ENCODE peak calls at places on chromosomes 5 and 9, in ten cellular contexts. C, X, H, K, I, A, J, W, G and N are unnamed samples. For H3K4me1, the result is how much of the 10 kb centered on the place peaks cover.

GRCh38 chr5:27854243-27854852 is 816.0 kb upstream of the CDH9 start:
- DNase-seq in C (no peak), X (no peak), H (no peak), K (no peak), I (no peak), A (no peak), J (no peak), W (no peak), G (no peak), N (no peak)

GRCh38 chr9:95167998-95168397 is 149.5 kb downstream of the FANCC start:
- DNase-seq in C (peak), X (no peak), H (peak), K (peak), I (peak), A (peak), J (no peak), W (peak), G (peak), N (peak)

GRCh38 chr5:137741718-137742117 is 5.8 kb upstream of the KLHL3 start:
- DNase-seq in C (no peak), X (no peak), H (no peak), K (no peak), I (no peak), A (no peak), J (no peak), W (no peak), G (no peak), N (no peak)

GRCh38 chr5:177494356-177495195 is 2.8 kb downstream of the PDLIM7 start:
- DNase-seq in C (peak), X (peak), H (peak), K (no peak), I (peak), A (peak), J (peak), W (no peak), G (peak), N (peak)

GRCh38 chr9:132669636-132670358 is at the start of gene DDX31:
- DNase-seq in C (peak), X (peak), H (peak), K (peak), I (peak), A (peak), J (peak), W (peak), G (peak), N (peak)

GRCh38 chr9:107176701-107177100 is 106.4 kb upstream of the RAD23B start:
- DNase-seq in C (no peak), X (no peak), H (peak), K (no peak), I (peak), A (no peak), J (no peak), W (no peak), G (no peak), N (peak)

GRCh38 chr5:57937025-57937424 is 454.4 kb upstream of the ACTBL2 start:
- DNase-seq in C (no peak), X (no peak), H (peak), K (no peak), I (no peak), A (no peak), J (no peak), W (no peak), G (no peak), N (no peak)

GRCh38 chr5:174159327-174160247 is 114.1 kb downstream of the NSG2 start:
- DNase-seq in C (no peak), X (no peak), H (peak), K (no peak), I (peak), A (peak), J (no peak), W (no peak), G (peak), N (no peak)

GRCh38 chr5:65961644-65962043 is 35.3 kb downstream of the ERBIN start:
- DNase-seq in C (no peak), X (no peak), H (peak), K (no peak), I (peak), A (no peak), J (no peak), W (no peak), G (no peak), N (no peak)

GRCh38 chr9:95087659-95088242 is 229.8 kb downstream of the FANCC start:
- DNase-seq in C (no peak), X (peak), H (peak), K (no peak), I (no peak), A (no peak), J (no peak), W (peak), G (no peak), N (no peak)

DNA sequence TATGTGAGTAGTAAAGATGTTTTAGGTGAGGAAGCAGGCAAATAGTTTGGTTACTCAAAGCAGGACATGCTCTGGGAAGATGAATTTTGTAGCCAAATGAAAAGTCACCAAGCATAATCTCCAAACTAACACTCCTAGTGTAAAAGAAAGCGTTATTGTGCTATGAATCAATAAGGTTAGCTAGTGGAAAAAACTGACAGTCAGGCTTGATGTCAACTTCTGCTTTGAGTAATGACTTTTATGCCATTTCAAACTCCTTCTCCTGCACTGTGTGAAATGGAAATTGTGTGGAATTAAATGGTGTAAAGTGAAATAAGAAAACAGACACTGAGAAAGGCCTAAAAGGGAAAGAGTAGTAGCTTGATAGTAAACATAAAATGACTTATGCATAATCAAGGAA is 637.2 kb upstream of the DMAC1 start:
- DNase-seq in C (no peak), X (no peak), H (no peak), K (no peak), I (no peak), A (no peak), J (no peak), W (no peak), G (no peak), N (no peak)
- H3K4me1 ChIP-seq in C (under half), X (under half), H (under half), K (under half), I (under half), A (under half), J (under half), W (under half), G (under half), N (under half)

GRCh38 chr9:136085815-136086212 is 9.3 kb downstream of the NACC2 start:
- DNase-seq in C (no peak), X (peak), H (no peak), K (no peak), I (no peak), A (no peak), J (peak), W (no peak), G (no peak), N (no peak)
- H3K4me1 ChIP-seq in C (under half), X (under half), H (under half), K (under half), I (under half), A (under half), J (half or more), W (under half), G (under half), N (under half)

GRCh38 chr9:121299125-121299466 is 31.1 kb downstream of the GSN start:
- DNase-seq in C (peak), X (no peak), H (no peak), K (no peak), I (peak), A (no peak), J (peak), W (no peak), G (no peak), N (peak)

GRCh38 chr9:121298016-121298538 is 30.1 kb downstream of the GSN start:
- DNase-seq in C (no peak), X (no peak), H (no peak), K (no peak), I (no peak), A (no peak), J (no peak), W (no peak), G (no peak), N (no peak)

GRCh38 chr9:121296213-121297127 is 28.5 kb downstream of the GSN start:
- DNase-seq in C (no peak), X (no peak), H (no peak), K (no peak), I (no peak), A (no peak), J (no peak), W (no peak), G (no peak), N (no peak)

GRCh38 chr9:121298689-121299112 is 30.7 kb downstream of the GSN start:
- DNase-seq in C (peak), X (no peak), H (no peak), K (no peak), I (peak), A (no peak), J (no peak), W (no peak), G (no peak), N (no peak)

GRCh38 chr9:121297414-121297813 is 29.5 kb downstream of the GSN start:
- DNase-seq in C (no peak), X (no peak), H (no peak), K (no peak), I (no peak), A (no peak), J (no peak), W (no peak), G (no peak), N (no peak)
- H3K4me1 ChIP-seq in C (under half), X (under half), H (half or more), K (under half), I (under half), A (under half), J (half or more), W (under half), G (under half), N (under half)

GRCh38 chr5:99032234-99033013 is 103.6 kb upstream of the CHD1 start:
- DNase-seq in C (peak), X (peak), H (peak), K (no peak), I (peak), A (peak), J (no peak), W (peak), G (peak), N (peak)

GRCh38 chr5:99025298-99026045 is 96.7 kb upstream of the CHD1 start:
- DNase-seq in C (no peak), X (no peak), H (no peak), K (no peak), I (no peak), A (no peak), J (no peak), W (peak), G (no peak), N (peak)

GRCh38 chr5:99030871-99031440 is 102.1 kb upstream of the CHD1 start:
- DNase-seq in C (no peak), X (no peak), H (no peak), K (no peak), I (no peak), A (no peak), J (no peak), W (no peak), G (no peak), N (no peak)

GRCh38 chr5:99033014-99033931 is 104.5 kb upstream of the CHD1 start:
- DNase-seq in C (no peak), X (no peak), H (peak), K (peak), I (no peak), A (no peak), J (no peak), W (peak), G (no peak), N (no peak)

DNA sequence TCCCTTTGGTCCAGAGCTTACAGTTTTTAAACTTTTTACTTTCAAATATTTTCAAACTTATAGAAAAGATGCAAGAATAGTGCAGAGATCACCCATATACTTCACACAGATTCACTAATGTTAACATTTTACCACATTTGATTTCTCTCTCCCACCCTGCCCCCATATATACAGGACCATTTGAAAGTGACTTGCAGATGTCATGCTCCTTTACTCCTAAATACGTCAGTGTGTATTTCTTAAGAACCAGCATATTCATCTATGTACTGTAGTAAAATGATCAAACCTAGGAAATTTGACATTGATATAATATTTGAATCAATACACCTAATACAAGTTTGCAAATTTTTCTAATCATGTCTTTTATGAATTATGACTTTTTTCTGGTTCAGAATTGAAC is 100.4 kb upstream of the CHD1 start:
- DNase-seq in C (no peak), X (no peak), H (no peak), K (no peak), I (no peak), A (no peak), J (no peak), W (no peak), G (no peak), N (no peak)
- H3K4me1 ChIP-seq in C (under half), X (under half), H (under half), K (under half), I (under half), A (under half), J (under half), W (under half), G (under half), N (under half)

GRCh38 chr5:9350301-9350797 is 195.5 kb downstream of the SEMA5A start:
- DNase-seq in C (no peak), X (no peak), H (no peak), K (no peak), I (no peak), A (no peak), J (no peak), W (no peak), G (no peak), N (no peak)

GRCh38 chr5:9351535-9351934 is 194.3 kb downstream of the SEMA5A start:
- DNase-seq in C (no peak), X (no peak), H (peak), K (no peak), I (no peak), A (no peak), J (no peak), W (no peak), G (no peak), N (no peak)

GRCh38 chr5:9347032-9347431 is 198.8 kb downstream of the SEMA5A start:
- DNase-seq in C (no peak), X (no peak), H (no peak), K (no peak), I (no peak), A (no peak), J (no peak), W (no peak), G (no peak), N (no peak)

GRCh38 chr5:9347541-9348295 is 198.2 kb downstream of the SEMA5A start:
- DNase-seq in C (no peak), X (no peak), H (peak), K (no peak), I (no peak), A (no peak), J (no peak), W (no peak), G (no peak), N (no peak)

GRCh38 chr5:9348296-9348996 is 197.4 kb downstream of the SEMA5A start:
- DNase-seq in C (no peak), X (no peak), H (peak), K (no peak), I (peak), A (no peak), J (no peak), W (peak), G (no peak), N (no peak)
- H3K4me1 ChIP-seq in C (under half), X (under half), H (under half), K (under half), I (under half), A (under half), J (under half), W (under half), G (under half), N (under half)

GRCh38 chr5:96110289-96110688 is 148.6 kb upstream of the ELL2 start:
- DNase-seq in C (no peak), X (no peak), H (no peak), K (no peak), I (no peak), A (no peak), J (no peak), W (no peak), G (no peak), N (no peak)
- H3K4me1 ChIP-seq in C (under half), X (under half), H (under half), K (under half), I (under half), A (under half), J (under half), W (under half), G (under half), N (under half)

GRCh38 chr9:121731090-121731489 is 79.7 kb downstream of the DAB2IP start:
- DNase-seq in C (no peak), X (no peak), H (no peak), K (no peak), I (no peak), A (no peak), J (no peak), W (no peak), G (no peak), N (no peak)

GRCh38 chr9:121734465-121734864 is 83.0 kb downstream of the DAB2IP start:
- DNase-seq in C (no peak), X (no peak), H (peak), K (no peak), I (no peak), A (no peak), J (no peak), W (no peak), G (no peak), N (no peak)

GRCh38 chr9:121732383-121732782 is 80.9 kb downstream of the DAB2IP start:
- DNase-seq in C (no peak), X (no peak), H (no peak), K (no peak), I (no peak), A (no peak), J (no peak), W (no peak), G (no peak), N (no peak)

GRCh38 chr9:121731919-121732318 is 80.5 kb downstream of the DAB2IP start:
- DNase-seq in C (no peak), X (no peak), H (no peak), K (no peak), I (no peak), A (no peak), J (no peak), W (peak), G (no peak), N (no peak)

DNA sequence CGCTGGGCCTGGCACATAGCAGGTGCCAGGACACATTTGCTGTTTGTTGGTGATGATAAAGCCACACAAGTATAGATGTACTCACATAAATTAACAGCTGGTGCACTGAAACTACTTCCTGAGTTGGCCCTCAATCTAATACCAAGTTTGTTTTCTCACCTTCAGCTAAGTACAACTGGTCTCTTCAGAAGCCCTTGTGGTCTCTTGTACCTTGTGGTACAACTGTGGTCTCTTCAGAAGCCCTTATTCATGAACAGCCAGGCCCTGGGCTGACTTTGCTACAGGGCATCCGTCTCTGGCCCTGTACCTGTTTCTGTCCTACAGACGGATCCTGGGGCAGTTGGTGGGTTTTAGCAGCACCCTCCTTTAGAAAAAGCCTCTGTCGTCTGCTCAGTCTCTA is 81.5 kb downstream of the DAB2IP start:
- DNase-seq in C (no peak), X (no peak), H (no peak), K (no peak), I (no peak), A (no peak), J (no peak), W (no peak), G (no peak), N (no peak)
- H3K4me1 ChIP-seq in C (under half), X (under half), H (under half), K (under half), I (under half), A (under half), J (half or more), W (half or more), G (under half), N (under half)

GRCh38 chr9:134390947-134391318 is 64.7 kb downstream of the RXRA start:
- DNase-seq in C (no peak), X (no peak), H (no peak), K (no peak), I (no peak), A (no peak), J (no peak), W (no peak), G (no peak), N (no peak)

GRCh38 chr9:134395002-134395517 is 68.8 kb downstream of the RXRA start:
- DNase-seq in C (no peak), X (no peak), H (no peak), K (no peak), I (no peak), A (no peak), J (no peak), W (no peak), G (no peak), N (no peak)

GRCh38 chr9:134391319-134392231 is 65.3 kb downstream of the RXRA start:
- DNase-seq in C (no peak), X (no peak), H (no peak), K (peak), I (no peak), A (no peak), J (peak), W (no peak), G (no peak), N (no peak)

GRCh38 chr9:134393582-134394280 is 67.5 kb downstream of the RXRA start:
- DNase-seq in C (no peak), X (no peak), H (no peak), K (peak), I (no peak), A (no peak), J (no peak), W (no peak), G (no peak), N (no peak)

DNA sequence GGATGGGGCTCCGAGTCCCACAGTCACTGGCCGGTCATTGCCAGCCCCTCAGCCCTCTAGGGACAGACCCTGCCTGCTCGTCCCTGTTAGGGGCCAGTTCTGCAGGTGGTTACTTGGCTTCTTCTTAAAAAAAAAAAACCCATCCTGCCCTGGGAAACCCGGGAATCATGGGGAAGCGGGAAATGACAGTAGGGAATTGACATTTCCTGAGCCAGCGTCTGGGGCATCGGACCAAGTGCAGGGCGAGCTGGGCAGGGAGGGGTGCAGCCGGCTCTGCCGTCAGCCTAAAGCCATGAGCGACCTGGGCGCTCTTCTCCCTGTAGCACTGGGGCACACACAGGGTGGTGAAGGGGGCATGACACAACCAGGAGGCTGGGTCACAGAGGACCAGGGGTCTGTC is 66.6 kb downstream of the RXRA start:
- DNase-seq in C (no peak), X (no peak), H (no peak), K (no peak), I (no peak), A (no peak), J (no peak), W (no peak), G (no peak), N (no peak)
- H3K4me1 ChIP-seq in C (under half), X (under half), H (under half), K (half or more), I (under half), A (under half), J (half or more), W (under half), G (under half), N (under half)